ENCODE peak calls at places on chromosomes 16 and 17, in eight cellular contexts. S is SHP77; Y is stimulated activated CD8-positive, alpha-beta memory T cell treated with anti-CD3 and anti-CD28 coated beads, Interleukin-4, amount 100 ng/mL, for 48 hours; H is aorta; A is brain microvascular endothelial cell; T is IMR-90; W is hypothalamus; R is CD8-positive, alpha-beta T cell. B is an unnamed sample.

GRCh38 chr17:8701754-8702153 is 42.9 kb downstream of the CCDC42 start:
- DNase-seq in T (no peak), S (no peak), W (no peak), A (no peak), R (no peak), H (no peak), Y (no peak), B (no peak)

GRCh38 chr16:466651-467050 is 41.2 kb downstream of the RAB11FIP3 start:
- DNase-seq in Y (no peak), S (no peak), A (no peak), W (no peak), T (no peak), H (no peak), R (no peak), B (no peak)

GRCh38 chr17:49227436-49228261 is 2.9 kb downstream of the PHOSPHO1 start:
- DNase-seq in H (peak), R (peak), T (peak), S (peak), W (peak), A (peak), Y (peak), B (peak)

GRCh38 chr17:19424934-19425868 is 14.2 kb downstream of the RNF112 start:
- DNase-seq in W (no peak), H (no peak), S (no peak), T (peak), R (no peak), A (no peak), Y (no peak), B (no peak)

GRCh38 chr17:3683054-3683511 is 12.9 kb downstream of the P2RX5 start:
- DNase-seq in W (no peak), T (no peak), A (no peak), H (no peak), S (peak), R (peak), Y (peak), B (no peak)

GRCh38 chr16:66474750-66475199 is 47.7 kb downstream of the BEAN1 start:
- DNase-seq in W (no peak), S (peak), A (no peak), R (peak), H (no peak), Y (peak), T (no peak), B (no peak)

GRCh38 chr16:66606000-66606751 is 1.7 kb downstream of the CMTM3 start:
- DNase-seq in R (no peak), T (no peak), A (no peak), Y (no peak), H (no peak), W (no peak), S (no peak), B (no peak)

GRCh38 chr17:49963626-49964538 is 5.1 kb upstream of the DLX4 start:
- DNase-seq in H (no peak), T (no peak), R (no peak), S (no peak), Y (no peak), W (no peak), A (no peak), B (no peak)

GRCh38 chr16:714079-714478 is 839 bp upstream of the METRN start:
- DNase-seq in S (peak), T (no peak), R (no peak), W (no peak), Y (no peak), A (no peak), H (no peak), B (no peak)

GRCh38 chr16:12767897-12768296 is 35.8 kb downstream of the CPPED1 start:
- DNase-seq in W (no peak), T (no peak), Y (no peak), S (no peak), H (no peak), R (no peak), A (no peak), B (no peak)

GRCh38 chr17:15490634-15491261 is 23.3 kb upstream of the CDRT4 start:
- DNase-seq in W (peak), T (peak), Y (peak), S (no peak), H (peak), R (no peak), A (peak), B (peak)

GRCh38 chr17:28466521-28467048 is 6.9 kb upstream of the SLC13A2 start:
- DNase-seq in W (no peak), H (no peak), Y (no peak), T (no peak), A (peak), S (no peak), R (peak), B (no peak)

GRCh38 chr17:28008526-28008925 is 34.0 kb upstream of the NLK start:
- DNase-seq in R (no peak), A (peak), W (no peak), S (no peak), Y (no peak), T (peak), H (no peak), B (peak)

GRCh38 chr16:89099905-89100304 is 6.3 kb downstream of the ACSF3 start:
- DNase-seq in R (no peak), S (no peak), Y (no peak), W (no peak), A (no peak), T (no peak), H (no peak), B (no peak)

GRCh38 chr16:4891886-4892216 is 44.6 kb downstream of the UBN1 start:
- DNase-seq in A (no peak), R (no peak), S (peak), W (no peak), H (no peak), Y (no peak), T (no peak), B (no peak)

GRCh38 chr17:78173025-78173715 is 4.8 kb downstream of the SYNGR2 start:
- DNase-seq in S (no peak), H (no peak), Y (no peak), W (no peak), T (no peak), A (no peak), R (no peak), B (no peak)

GRCh38 chr17:79788455-79788854 is 8.4 kb downstream of the CBX8 start:
- DNase-seq in W (no peak), S (no peak), Y (no peak), T (no peak), R (no peak), A (no peak), H (peak), B (no peak)

GRCh38 chr16:17927015-17927414 is 409.5 kb downstream of the NPIPA8 start:
- DNase-seq in Y (no peak), T (no peak), S (no peak), A (no peak), R (no peak), H (no peak), W (no peak), B (no peak)

GRCh38 chr17:31008374-31009035 is 37.7 kb downstream of the RNF135 start:
- DNase-seq in S (peak), T (peak), Y (peak), W (peak), A (peak), H (peak), R (peak), B (peak)

GRCh38 chr16:85151603-85152413 is 39.5 kb upstream of the CIBAR2 start:
- DNase-seq in S (peak), Y (no peak), W (peak), A (peak), H (peak), R (no peak), T (peak), B (no peak)

GRCh38 chr16:46720619-46721018 is 27.5 kb downstream of the MYLK3 start:
- DNase-seq in A (no peak), Y (no peak), H (no peak), T (no peak), W (no peak), R (no peak), S (no peak), B (no peak)

GRCh38 chr17:17682293-17682736 is 1.1 kb downstream of the RAI1 start:
- DNase-seq in S (peak), R (peak), W (no peak), A (no peak), Y (peak), H (peak), T (no peak), B (no peak)

GRCh38 chr16:75433732-75434413 is 570 bp upstream of the CFDP1 start:
- DNase-seq in T (peak), S (peak), Y (peak), H (no peak), A (peak), W (peak), R (no peak), B (peak)

GRCh38 chr16:72172105-72173034 is at the start of gene PMFBP1:
- DNase-seq in T (peak), S (no peak), R (no peak), A (peak), Y (peak), W (no peak), H (no peak), B (no peak)

GRCh38 chr17:48990882-48991357 is 6.3 kb upstream of the IGF2BP1 start:
- DNase-seq in H (no peak), R (no peak), A (no peak), Y (no peak), T (no peak), S (no peak), W (no peak), B (no peak)

GRCh38 chr17:68820825-68821481 is 134.2 kb downstream of the ABCA8 start:
- DNase-seq in T (no peak), A (no peak), Y (no peak), R (no peak), S (no peak), H (no peak), W (no peak), B (no peak)

GRCh38 chr16:81511371-81511770 is 66.8 kb downstream of the CMIP start:
- DNase-seq in T (peak), Y (no peak), R (no peak), A (peak), H (no peak), S (no peak), W (no peak), B (no peak)

GRCh38 chr16:64626771-64627170 is 495.1 kb downstream of the CDH11 start:
- DNase-seq in H (peak), W (no peak), A (no peak), S (no peak), Y (no peak), T (peak), R (no peak), B (no peak)

GRCh38 chr16:66457888-66458287 is 30.8 kb downstream of the BEAN1 start:
- DNase-seq in T (peak), A (no peak), S (no peak), H (peak), R (no peak), W (no peak), Y (no peak), B (no peak)

GRCh38 chr17:4959261-4959965 is 8.2 kb downstream of the SPAG7 start:
- DNase-seq in Y (no peak), T (no peak), R (no peak), H (no peak), W (no peak), S (no peak), A (no peak), B (no peak)

GRCh38 chr17:19537116-19537515 is 3.5 kb downstream of the SLC47A1 start:
- DNase-seq in T (no peak), Y (no peak), S (no peak), R (no peak), H (no peak), A (no peak), W (no peak), B (no peak)

GRCh38 chr16:29877266-29877961 is 14.4 kb upstream of the CDIPT start:
- DNase-seq in H (no peak), Y (peak), S (no peak), R (no peak), T (peak), A (peak), W (no peak), B (peak)

GRCh38 chr17:82603981-82604448 is 44.2 kb downstream of the WDR45B start:
- DNase-seq in R (no peak), H (no peak), W (peak), Y (no peak), S (no peak), T (peak), A (peak), B (no peak)

B was measured in NT2/D1.